ENCODE peak calls at places on chromosome 4, in nine cellular contexts. Y, X, C, J, K, E, A, M and P are unnamed samples.
A peak's percentile ranks its signal among the peaks of the same experiment; 100 is the strongest.

GRCh38 chr4:122899682-122900081 is 22.7 kb downstream of the NUDT6 start:
- DNase-seq in Y (no peak), X (no peak), C (no peak), J (no peak), K (no peak), E (peak; percentile 37), A (no peak), M (no peak), P (no peak)

GRCh38 chr4:69832326-69833030 is 27.5 kb downstream of the SULT1E1 start:
- DNase-seq in Y (no peak), X (peak; percentile 81), C (no peak), J (no peak), K (no peak), E (no peak), A (no peak), M (no peak), P (no peak)

GRCh38 chr4:111630705-111631104 is 514.5 kb upstream of the FAM241A start:
- DNase-seq in Y (peak; percentile 42), X (peak; percentile 48), C (no peak), J (peak; percentile 43), K (peak; percentile 47), E (peak; percentile 72), A (no peak), M (no peak), P (no peak)

GRCh38 chr4:89952458-89952857 is 57.8 kb downstream of the MMRN1 start:
- DNase-seq in Y (no peak), X (no peak), C (no peak), J (no peak), K (no peak), E (no peak), A (no peak), M (no peak), P (no peak)

GRCh38 chr4:66284991-66285451 is 614.7 kb upstream of the EPHA5 start:
- DNase-seq in Y (no peak), X (no peak), C (no peak), J (no peak), K (no peak), E (no peak), A (no peak), M (no peak), P (no peak)

GRCh38 chr4:117134386-117134785 is 49.0 kb upstream of the TRAM1L1 start:
- DNase-seq in Y (peak; percentile 84), X (peak; percentile 77), C (peak; percentile 0), J (peak; percentile 84), K (peak; percentile 82), E (peak; percentile 58), A (peak; percentile 5), M (peak; percentile 65), P (peak; percentile 57)

GRCh38 chr4:173466101-173466500 is 63.9 kb downstream of the HAND2 start:
- DNase-seq in Y (no peak), X (no peak), C (no peak), J (no peak), K (no peak), E (no peak), A (no peak), M (no peak), P (no peak)

GRCh38 chr4:174365018-174365587 is 81.4 kb downstream of the CEP44 start:
- DNase-seq in Y (peak; percentile 38), X (peak; percentile 62), C (no peak), J (peak; percentile 46), K (peak; percentile 61), E (peak; percentile 64), A (no peak), M (peak; percentile 35), P (peak; percentile 66)

GRCh38 chr4:126544276-126544675 is 1088.5 kb upstream of the INTU start:
- DNase-seq in Y (no peak), X (no peak), C (no peak), J (no peak), K (no peak), E (no peak), A (no peak), M (no peak), P (no peak)

GRCh38 chr4:76803522-76803921 is 94.4 kb downstream of the SOWAHB start:
- DNase-seq in Y (peak; percentile 92), X (peak; percentile 75), C (no peak), J (no peak), K (peak; percentile 76), E (peak; percentile 88), A (peak; percentile 40), M (no peak), P (no peak)

DNA sequence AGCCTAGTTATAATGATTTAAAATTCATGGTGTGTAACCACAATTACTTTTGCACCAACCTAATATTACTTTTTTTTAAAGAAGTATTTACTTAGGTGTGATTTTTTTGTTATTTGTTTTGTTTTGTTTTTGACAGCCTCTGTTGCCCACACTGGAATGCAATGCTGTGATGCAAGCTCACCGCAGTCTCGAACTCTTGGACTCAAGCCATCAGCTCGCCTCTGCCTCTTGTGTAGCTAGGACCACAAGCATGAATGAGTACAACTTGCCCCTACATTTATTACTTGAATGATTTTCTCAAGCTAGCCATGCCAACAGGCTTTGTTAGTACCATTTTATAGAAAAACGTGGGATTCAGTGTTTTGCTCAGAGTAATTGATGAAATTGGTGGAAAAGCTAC is 488.8 kb upstream of the CPEB2 start:
- DNase-seq in Y (no peak), X (no peak), C (no peak), J (no peak), K (peak; percentile 37), E (no peak), A (no peak), M (no peak), P (no peak)
- H2AFZ ChIP-seq in Y (no peak overlapping the region), X (no peak overlapping the region), C (no peak overlapping the region), J (no peak overlapping the region), K (no peak overlapping the region), E (no peak overlapping the region), A (no peak overlapping the region), M (no peak overlapping the region), P (no peak overlapping the region)

GRCh38 chr4:622071-622995 is 3.0 kb upstream of the PDE6B start:
- DNase-seq in Y (no peak), X (no peak), C (no peak), J (peak; percentile 1), K (peak; percentile 2), E (peak; percentile 43), A (no peak), M (no peak), P (no peak)

GRCh38 chr4:623914-624626 is 1.3 kb upstream of the PDE6B start:
- DNase-seq in Y (no peak), X (no peak), C (no peak), J (peak; percentile 1), K (no peak), E (peak; percentile 13), A (no peak), M (no peak), P (no peak)

GRCh38 chr4:621296-622070 is 3.9 kb upstream of the PDE6B start:
- DNase-seq in Y (no peak), X (no peak), C (no peak), J (no peak), K (no peak), E (no peak), A (no peak), M (no peak), P (no peak)

GRCh38 chr4:624705-625590 is at the start of gene PDE6B:
- DNase-seq in Y (no peak), X (no peak), C (no peak), J (peak; percentile 70), K (no peak), E (no peak), A (no peak), M (no peak), P (no peak)

GRCh38 chr4:622996-623913 is 2.1 kb upstream of the PDE6B start:
- DNase-seq in Y (no peak), X (no peak), C (no peak), J (no peak), K (no peak), E (no peak), A (no peak), M (no peak), P (no peak)
- H3K27ac ChIP-seq in Y (no peak overlapping the region), X (no peak overlapping the region), C (no peak overlapping the region), J (no peak overlapping the region), K (no peak overlapping the region), E (no peak overlapping the region), A (no peak overlapping the region), M (no peak overlapping the region), P (no peak overlapping the region)

DNA sequence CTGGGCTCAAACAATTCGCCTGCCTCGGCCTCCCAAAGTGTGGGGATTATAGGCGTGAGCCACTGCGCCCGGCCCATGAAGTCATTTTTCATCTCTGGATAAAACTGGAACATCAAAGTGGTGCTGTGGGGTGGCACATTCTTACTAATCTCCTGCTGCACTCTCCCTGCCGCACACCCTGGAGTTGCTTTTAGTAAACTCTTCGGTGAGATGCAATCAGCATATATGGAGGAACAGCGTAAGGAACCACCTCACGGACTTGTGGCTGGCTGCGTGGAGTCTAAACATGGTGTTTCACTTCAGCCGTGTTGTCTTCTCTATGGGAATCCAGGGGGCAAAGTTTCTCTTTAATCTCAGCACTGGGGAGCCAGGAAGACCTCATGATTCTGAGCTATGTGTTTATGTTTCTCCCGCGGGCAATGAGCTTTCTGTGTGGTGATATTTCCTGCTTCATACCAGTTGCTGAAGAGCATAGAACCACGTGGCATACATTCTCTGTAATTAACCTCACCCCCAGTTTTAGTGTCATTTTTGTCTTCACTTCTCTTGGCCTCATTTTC is 2.1 kb upstream of the RHOH start:
- DNase-seq in Y (peak; percentile 45), X (peak; percentile 30), C (no peak), J (no peak), K (peak; percentile 52), E (no peak), A (no peak), M (peak; percentile 82), P (peak; percentile 76)
- H3K4me1 ChIP-seq in Y (peaks cover 2% of the 10 kb centered on the region), X (peaks cover 19% of the 10 kb centered on the region), C (peaks cover under 1% of the 10 kb centered on the region), J (peaks cover 68% of the 10 kb centered on the region), K (no peaks in the 10 kb centered on the region), E (no peaks in the 10 kb centered on the region), A (peaks cover 5% of the 10 kb centered on the region), M (peaks cover 14% of the 10 kb centered on the region), P (peaks cover 78% of the 10 kb centered on the region)

GRCh38 chr4:139734875-139735380 is 69.3 kb downstream of the MGST2 start:
- DNase-seq in Y (peak; percentile 75), X (peak; percentile 93), C (no peak), J (peak; percentile 95), K (peak; percentile 83), E (peak; percentile 87), A (no peak), M (peak; percentile 62), P (peak; percentile 92)
- H2AFZ ChIP-seq in Y (peak overlapping the region; percentile 93), X (peak overlapping the region; percentile 58), C (no peak overlapping the region), J (peak overlapping the region; percentile 52), K (peak overlapping the region; percentile 78), E (peak overlapping the region; percentile 95), A (peak overlapping the region; percentile 72), M (peak overlapping the region; percentile 89), P (no peak overlapping the region)

GRCh38 chr4:82230310-82230709 is 143.5 kb downstream of the HNRNPD start:
- DNase-seq in Y (no peak), X (no peak), C (no peak), J (no peak), K (no peak), E (peak; percentile 1), A (peak; percentile 42), M (no peak), P (no peak)
- H3K27ac ChIP-seq in Y (no peak overlapping the region), X (no peak overlapping the region), C (no peak overlapping the region), J (no peak overlapping the region), K (no peak overlapping the region), E (no peak overlapping the region), A (peak overlapping the region; percentile 45), M (no peak overlapping the region), P (no peak overlapping the region)

GRCh38 chr4:183252959-183253358 is 67.1 kb downstream of the CLDN22 start:
- DNase-seq in Y (no peak), X (no peak), C (no peak), J (no peak), K (no peak), E (no peak), A (no peak), M (no peak), P (no peak)
- H3K4me1 ChIP-seq in Y (peaks cover 3% of the 10 kb centered on the region), X (peaks cover 13% of the 10 kb centered on the region), C (no peaks in the 10 kb centered on the region), J (no peaks in the 10 kb centered on the region), K (peaks cover 2% of the 10 kb centered on the region), E (peaks cover 8% of the 10 kb centered on the region), A (no peaks in the 10 kb centered on the region), M (no peaks in the 10 kb centered on the region), P (no peaks in the 10 kb centered on the region)

GRCh38 chr4:185774815-185775684 is 36.9 kb downstream of the SORBS2 start:
- DNase-seq in Y (peak; percentile 74), X (peak; percentile 34), C (no peak), J (peak; percentile 26), K (peak; percentile 82), E (peak; percentile 82), A (no peak), M (no peak), P (no peak)
- H2AFZ ChIP-seq in Y (no peak overlapping the region), X (peak overlapping the region; percentile 16), C (no peak overlapping the region), J (no peak overlapping the region), K (no peak overlapping the region), E (peak overlapping the region; percentile 20), A (peak overlapping the region; percentile 8), M (no peak overlapping the region), P (no peak overlapping the region)